ENCODE peak calls at places on chromosomes 5 and 9, in seven cellular contexts. One of them, this sample, is unnamed.

GRCh38 chr5:3149899-3150298 is 398.4 kb upstream of the IRX2 start:
- DNase-seq in colonic mucosa: no peak
- DNase-seq in Kasumi-1: no peak
- DNase-seq in iPS-NIHi11: no peak
- DNase-seq in amygdala: no peak
- DNase-seq in glutamatergic neuron: no peak
- DNase-seq in BJ: no peak
- DNase-seq in this sample: no peak

GRCh38 chr9:3150030-3150429 is 306.1 kb upstream of the PUM3 start:
- DNase-seq in colonic mucosa: no peak
- DNase-seq in Kasumi-1: no peak
- DNase-seq in iPS-NIHi11: no peak
- DNase-seq in amygdala: no peak
- DNase-seq in glutamatergic neuron: no peak
- DNase-seq in BJ: no peak
- DNase-seq in this sample: no peak

GRCh38 chr9:6502399-6502798 is 89.4 kb downstream of the UHRF2 start:
- DNase-seq in colonic mucosa: no peak
- DNase-seq in Kasumi-1: no peak
- DNase-seq in iPS-NIHi11: no peak
- DNase-seq in amygdala: no peak
- DNase-seq in glutamatergic neuron: no peak
- DNase-seq in BJ: no peak
- DNase-seq in this sample: no peak

GRCh38 chr5:14331377-14331776 is 188.2 kb downstream of the TRIO start:
- DNase-seq in colonic mucosa: no peak
- DNase-seq in Kasumi-1: peak; percentile 86
- DNase-seq in iPS-NIHi11: no peak
- DNase-seq in amygdala: no peak
- DNase-seq in glutamatergic neuron: no peak
- DNase-seq in BJ: no peak
- DNase-seq in this sample: peak; percentile 17

GRCh38 chr5:142186821-142187594 is 78.4 kb downstream of the NDFIP1 start:
- DNase-seq in colonic mucosa: peak; percentile 62
- DNase-seq in Kasumi-1: no peak
- DNase-seq in iPS-NIHi11: peak; percentile 29
- DNase-seq in amygdala: no peak
- DNase-seq in glutamatergic neuron: no peak
- DNase-seq in BJ: no peak
- DNase-seq in this sample: no peak

GRCh38 chr5:9282211-9282610 is 263.7 kb downstream of the SEMA5A start:
- DNase-seq in colonic mucosa: no peak
- DNase-seq in Kasumi-1: no peak
- DNase-seq in iPS-NIHi11: no peak
- DNase-seq in amygdala: no peak
- DNase-seq in glutamatergic neuron: no peak
- DNase-seq in BJ: no peak
- DNase-seq in this sample: no peak

GRCh38 chr5:55865831-55866230 is 14.7 kb downstream of the IL31RA start:
- DNase-seq in colonic mucosa: no peak
- DNase-seq in Kasumi-1: peak; percentile 36
- DNase-seq in iPS-NIHi11: peak; percentile 46
- DNase-seq in amygdala: no peak
- DNase-seq in glutamatergic neuron: no peak
- DNase-seq in BJ: no peak
- DNase-seq in this sample: peak; percentile 0

GRCh38 chr9:82105729-82106128 is 117.2 kb downstream of the SPATA31D1 start:
- DNase-seq in colonic mucosa: peak; percentile 20
- DNase-seq in Kasumi-1: no peak
- DNase-seq in iPS-NIHi11: no peak
- DNase-seq in amygdala: no peak
- DNase-seq in glutamatergic neuron: no peak
- DNase-seq in BJ: no peak
- DNase-seq in this sample: no peak

GRCh38 chr9:19310246-19310645 is 69.8 kb downstream of the RPS6 start:
- DNase-seq in colonic mucosa: no peak
- DNase-seq in Kasumi-1: no peak
- DNase-seq in iPS-NIHi11: no peak
- DNase-seq in amygdala: no peak
- DNase-seq in glutamatergic neuron: no peak
- DNase-seq in BJ: no peak
- DNase-seq in this sample: no peak

GRCh38 chr9:129422032-129422842 is 198.7 kb downstream of the C9orf50 start:
- DNase-seq in colonic mucosa: no peak
- DNase-seq in Kasumi-1: no peak
- DNase-seq in iPS-NIHi11: no peak
- DNase-seq in amygdala: no peak
- DNase-seq in glutamatergic neuron: no peak
- DNase-seq in BJ: no peak
- DNase-seq in this sample: no peak

GRCh38 chr9:16100596-16101091 is 547.8 kb downstream of the CCDC171 start:
- DNase-seq in colonic mucosa: peak; percentile 26
- DNase-seq in Kasumi-1: peak; percentile 42
- DNase-seq in iPS-NIHi11: peak; percentile 38
- DNase-seq in amygdala: no peak
- DNase-seq in glutamatergic neuron: peak; percentile 32
- DNase-seq in BJ: no peak
- DNase-seq in this sample: no peak

GRCh38 chr9:94076557-94076956 is 7.7 kb upstream of the PTPDC1 start:
- DNase-seq in colonic mucosa: no peak
- DNase-seq in Kasumi-1: no peak
- DNase-seq in iPS-NIHi11: no peak
- DNase-seq in amygdala: no peak
- DNase-seq in glutamatergic neuron: no peak
- DNase-seq in BJ: no peak
- DNase-seq in this sample: no peak

GRCh38 chr9:130276121-130276520 is 10.6 kb downstream of the HMCN2 start:
- DNase-seq in colonic mucosa: no peak
- DNase-seq in Kasumi-1: no peak
- DNase-seq in iPS-NIHi11: no peak
- DNase-seq in amygdala: no peak
- DNase-seq in glutamatergic neuron: no peak
- DNase-seq in BJ: no peak
- DNase-seq in this sample: no peak

GRCh38 chr9:93479726-93480125 is 26.3 kb upstream of the FAM120AOS start:
- DNase-seq in colonic mucosa: no peak
- DNase-seq in Kasumi-1: no peak
- DNase-seq in iPS-NIHi11: no peak
- DNase-seq in amygdala: no peak
- DNase-seq in glutamatergic neuron: no peak
- DNase-seq in BJ: no peak
- DNase-seq in this sample: no peak

GRCh38 chr5:31023105-31023504 is 170.4 kb upstream of the CDH6 start:
- DNase-seq in colonic mucosa: no peak
- DNase-seq in Kasumi-1: no peak
- DNase-seq in iPS-NIHi11: no peak
- DNase-seq in amygdala: no peak
- DNase-seq in glutamatergic neuron: no peak
- DNase-seq in BJ: no peak
- DNase-seq in this sample: no peak

GRCh38 chr9:96031366-96031824 is 155.9 kb downstream of the ERCC6L2 start:
- DNase-seq in colonic mucosa: peak; percentile 40
- DNase-seq in Kasumi-1: no peak
- DNase-seq in iPS-NIHi11: no peak
- DNase-seq in amygdala: no peak
- DNase-seq in glutamatergic neuron: peak; percentile 37
- DNase-seq in BJ: no peak
- DNase-seq in this sample: no peak

GRCh38 chr5:23274156-23274555 is 233.3 kb upstream of the PRDM9 start:
- DNase-seq in colonic mucosa: no peak
- DNase-seq in Kasumi-1: no peak
- DNase-seq in iPS-NIHi11: no peak
- DNase-seq in amygdala: no peak
- DNase-seq in glutamatergic neuron: no peak
- DNase-seq in BJ: no peak
- DNase-seq in this sample: no peak

GRCh38 chr5:43631182-43631910 is 28.4 kb downstream of the NNT start:
- DNase-seq in colonic mucosa: peak; percentile 44
- DNase-seq in Kasumi-1: peak; percentile 97
- DNase-seq in iPS-NIHi11: peak; percentile 62
- DNase-seq in amygdala: no peak
- DNase-seq in glutamatergic neuron: peak; percentile 74
- DNase-seq in BJ: no peak
- DNase-seq in this sample: peak; percentile 79

GRCh38 chr5:179377421-179378115 is 32.3 kb upstream of the ADAMTS2 start:
- DNase-seq in colonic mucosa: no peak
- DNase-seq in Kasumi-1: no peak
- DNase-seq in iPS-NIHi11: no peak
- DNase-seq in amygdala: no peak
- DNase-seq in glutamatergic neuron: no peak
- DNase-seq in BJ: no peak
- DNase-seq in this sample: no peak

GRCh38 chr5:105504-106080 is 13.6 kb downstream of the PLEKHG4B start:
- DNase-seq in colonic mucosa: no peak
- DNase-seq in Kasumi-1: no peak
- DNase-seq in iPS-NIHi11: no peak
- DNase-seq in amygdala: no peak
- DNase-seq in glutamatergic neuron: no peak
- DNase-seq in BJ: no peak
- DNase-seq in this sample: no peak

GRCh38 chr9:88236531-88237453 is 98.5 kb upstream of the SPATA31C2 start:
- DNase-seq in colonic mucosa: no peak
- DNase-seq in Kasumi-1: no peak
- DNase-seq in iPS-NIHi11: no peak
- DNase-seq in amygdala: peak; percentile 8
- DNase-seq in glutamatergic neuron: peak; percentile 40
- DNase-seq in BJ: no peak
- DNase-seq in this sample: no peak

GRCh38 chr9:18281291-18281690 is 192.7 kb upstream of the ADAMTSL1 start:
- DNase-seq in colonic mucosa: no peak
- DNase-seq in Kasumi-1: no peak
- DNase-seq in iPS-NIHi11: no peak
- DNase-seq in amygdala: no peak
- DNase-seq in glutamatergic neuron: no peak
- DNase-seq in BJ: no peak
- DNase-seq in this sample: no peak

GRCh38 chr9:127154390-127155191 is 32.2 kb upstream of the ANGPTL2 start:
- DNase-seq in colonic mucosa: peak; percentile 25
- DNase-seq in Kasumi-1: no peak
- DNase-seq in iPS-NIHi11: no peak
- DNase-seq in amygdala: peak; percentile 45
- DNase-seq in glutamatergic neuron: no peak
- DNase-seq in BJ: peak; percentile 61
- DNase-seq in this sample: no peak

GRCh38 chr5:180380441-180380840 is 27.3 kb upstream of the GFPT2 start:
- DNase-seq in colonic mucosa: no peak
- DNase-seq in Kasumi-1: no peak
- DNase-seq in iPS-NIHi11: no peak
- DNase-seq in amygdala: no peak
- DNase-seq in glutamatergic neuron: no peak
- DNase-seq in BJ: no peak
- DNase-seq in this sample: no peak

GRCh38 chr5:90334746-90335145 is 74.8 kb downstream of the CETN3 start:
- DNase-seq in colonic mucosa: no peak
- DNase-seq in Kasumi-1: no peak
- DNase-seq in iPS-NIHi11: no peak
- DNase-seq in amygdala: no peak
- DNase-seq in glutamatergic neuron: no peak
- DNase-seq in BJ: no peak
- DNase-seq in this sample: no peak

GRCh38 chr5:148875205-148875875 is 48.9 kb downstream of the ADRB2 start:
- DNase-seq in colonic mucosa: no peak
- DNase-seq in Kasumi-1: no peak
- DNase-seq in iPS-NIHi11: no peak
- DNase-seq in amygdala: no peak
- DNase-seq in glutamatergic neuron: no peak
- DNase-seq in BJ: no peak
- DNase-seq in this sample: no peak

GRCh38 chr5:169545762-169546161 is 37.8 kb upstream of the SPDL1 start:
- DNase-seq in colonic mucosa: no peak
- DNase-seq in Kasumi-1: no peak
- DNase-seq in iPS-NIHi11: no peak
- DNase-seq in amygdala: no peak
- DNase-seq in glutamatergic neuron: no peak
- DNase-seq in BJ: no peak
- DNase-seq in this sample: no peak

GRCh38 chr5:178110511-178110910 is 2.8 kb upstream of the N4BP3 start:
- DNase-seq in colonic mucosa: no peak
- DNase-seq in Kasumi-1: no peak
- DNase-seq in iPS-NIHi11: no peak
- DNase-seq in amygdala: no peak
- DNase-seq in glutamatergic neuron: no peak
- DNase-seq in BJ: no peak
- DNase-seq in this sample: no peak

GRCh38 chr9:111743275-111743674 is 51.5 kb downstream of the SHOC1 start:
- DNase-seq in colonic mucosa: no peak
- DNase-seq in Kasumi-1: no peak
- DNase-seq in iPS-NIHi11: no peak
- DNase-seq in amygdala: no peak
- DNase-seq in glutamatergic neuron: no peak
- DNase-seq in BJ: no peak
- DNase-seq in this sample: no peak

GRCh38 chr9:8351431-8351830 is 551.9 kb upstream of the DMAC1 start:
- DNase-seq in colonic mucosa: no peak
- DNase-seq in Kasumi-1: no peak
- DNase-seq in iPS-NIHi11: no peak
- DNase-seq in amygdala: no peak
- DNase-seq in glutamatergic neuron: no peak
- DNase-seq in BJ: no peak
- DNase-seq in this sample: no peak